ENCODE peak calls at places on chromosome 17, in nine cellular contexts. One of them, this sample, is unnamed.

GRCh38 chr17:48835971-48836370 is 5.1 kb downstream of the CALCOCO2 start:
- DNase-seq in CD4-positive, alpha-beta memory T cell: peak
- DNase-seq in MM.1S: peak
- DNase-seq in upper lobe of left lung: no peak
- DNase-seq in fibroblast of lung: no peak
- DNase-seq in small intestine: no peak
- DNase-seq in substantia nigra: no peak
- DNase-seq in IMR-90: no peak
- DNase-seq in pancreas: no peak
- DNase-seq in this sample: no peak

GRCh38 chr17:10992097-10992496 is 154.2 kb upstream of the PIRT start:
- DNase-seq in CD4-positive, alpha-beta memory T cell: no peak
- DNase-seq in MM.1S: no peak
- DNase-seq in upper lobe of left lung: no peak
- DNase-seq in fibroblast of lung: no peak
- DNase-seq in small intestine: no peak
- DNase-seq in substantia nigra: no peak
- DNase-seq in IMR-90: no peak
- DNase-seq in pancreas: no peak
- DNase-seq in this sample: no peak

GRCh38 chr17:45334231-45334630 is 17.4 kb upstream of the MAP3K14 start:
- DNase-seq in CD4-positive, alpha-beta memory T cell: no peak
- DNase-seq in MM.1S: no peak
- DNase-seq in upper lobe of left lung: no peak
- DNase-seq in fibroblast of lung: no peak
- DNase-seq in small intestine: peak
- DNase-seq in substantia nigra: no peak
- DNase-seq in IMR-90: no peak
- DNase-seq in pancreas: no peak
- DNase-seq in this sample: no peak

GRCh38 chr17:49061524-49061943 is 64.3 kb downstream of the IGF2BP1 start:
- DNase-seq in CD4-positive, alpha-beta memory T cell: no peak
- DNase-seq in MM.1S: no peak
- DNase-seq in upper lobe of left lung: no peak
- DNase-seq in fibroblast of lung: no peak
- DNase-seq in small intestine: no peak
- DNase-seq in substantia nigra: no peak
- DNase-seq in IMR-90: peak
- DNase-seq in pancreas: no peak
- DNase-seq in this sample: no peak

GRCh38 chr17:46763416-46763815 is 55.1 kb downstream of the WNT3 start:
- DNase-seq in CD4-positive, alpha-beta memory T cell: no peak
- DNase-seq in MM.1S: no peak
- DNase-seq in upper lobe of left lung: no peak
- DNase-seq in fibroblast of lung: no peak
- DNase-seq in small intestine: no peak
- DNase-seq in substantia nigra: no peak
- DNase-seq in IMR-90: no peak
- DNase-seq in pancreas: no peak
- DNase-seq in this sample: no peak

GRCh38 chr17:47218896-47219430 is 9.8 kb downstream of the MYL4 start:
- DNase-seq in CD4-positive, alpha-beta memory T cell: no peak
- DNase-seq in MM.1S: no peak
- DNase-seq in upper lobe of left lung: no peak
- DNase-seq in fibroblast of lung: no peak
- DNase-seq in small intestine: no peak
- DNase-seq in substantia nigra: no peak
- DNase-seq in IMR-90: no peak
- DNase-seq in pancreas: no peak
- DNase-seq in this sample: no peak

GRCh38 chr17:73900516-73900915 is 256.3 kb upstream of the SDK2 start:
- DNase-seq in CD4-positive, alpha-beta memory T cell: no peak
- DNase-seq in MM.1S: no peak
- DNase-seq in upper lobe of left lung: peak
- DNase-seq in fibroblast of lung: no peak
- DNase-seq in small intestine: peak
- DNase-seq in substantia nigra: no peak
- DNase-seq in IMR-90: no peak
- DNase-seq in pancreas: no peak
- DNase-seq in this sample: no peak

GRCh38 chr17:52306314-52306713 is 147.8 kb upstream of the CA10 start:
- DNase-seq in CD4-positive, alpha-beta memory T cell: no peak
- DNase-seq in MM.1S: no peak
- DNase-seq in upper lobe of left lung: no peak
- DNase-seq in fibroblast of lung: no peak
- DNase-seq in small intestine: no peak
- DNase-seq in substantia nigra: no peak
- DNase-seq in IMR-90: no peak
- DNase-seq in pancreas: no peak
- DNase-seq in this sample: peak

GRCh38 chr17:79082311-79083190 is 7.9 kb downstream of the ENGASE start:
- DNase-seq in CD4-positive, alpha-beta memory T cell: peak
- DNase-seq in MM.1S: no peak
- DNase-seq in upper lobe of left lung: peak
- DNase-seq in fibroblast of lung: peak
- DNase-seq in small intestine: peak
- DNase-seq in substantia nigra: no peak
- DNase-seq in IMR-90: peak
- DNase-seq in pancreas: peak
- DNase-seq in this sample: no peak

GRCh38 chr17:77961741-77962140 is 3.2 kb downstream of the TNRC6C start:
- DNase-seq in CD4-positive, alpha-beta memory T cell: no peak
- DNase-seq in MM.1S: no peak
- DNase-seq in upper lobe of left lung: no peak
- DNase-seq in fibroblast of lung: no peak
- DNase-seq in small intestine: no peak
- DNase-seq in substantia nigra: no peak
- DNase-seq in IMR-90: peak
- DNase-seq in pancreas: no peak
- DNase-seq in this sample: no peak

GRCh38 chr17:64781394-64781793 is 119.3 kb upstream of the SMURF2 start:
- DNase-seq in CD4-positive, alpha-beta memory T cell: peak
- DNase-seq in MM.1S: peak
- DNase-seq in upper lobe of left lung: peak
- DNase-seq in fibroblast of lung: no peak
- DNase-seq in small intestine: peak
- DNase-seq in substantia nigra: no peak
- DNase-seq in IMR-90: no peak
- DNase-seq in pancreas: no peak
- DNase-seq in this sample: no peak

GRCh38 chr17:66593116-66593515 is 241.8 kb upstream of the CACNG5 start:
- DNase-seq in CD4-positive, alpha-beta memory T cell: no peak
- DNase-seq in MM.1S: no peak
- DNase-seq in upper lobe of left lung: no peak
- DNase-seq in fibroblast of lung: no peak
- DNase-seq in small intestine: no peak
- DNase-seq in substantia nigra: no peak
- DNase-seq in IMR-90: no peak
- DNase-seq in pancreas: no peak
- DNase-seq in this sample: no peak

GRCh38 chr17:41511716-41512115 is 6.3 kb upstream of the KRT13 start:
- DNase-seq in CD4-positive, alpha-beta memory T cell: no peak
- DNase-seq in MM.1S: no peak
- DNase-seq in upper lobe of left lung: no peak
- DNase-seq in fibroblast of lung: no peak
- DNase-seq in small intestine: peak
- DNase-seq in substantia nigra: no peak
- DNase-seq in IMR-90: no peak
- DNase-seq in pancreas: no peak
- DNase-seq in this sample: no peak
- H3K27ac ChIP-seq in CD4-positive, alpha-beta memory T cell: no peak
- H3K27ac ChIP-seq in MM.1S: no peak
- H3K27ac ChIP-seq in upper lobe of left lung: no peak
- H3K27ac ChIP-seq in fibroblast of lung: no peak
- H3K27ac ChIP-seq in small intestine: no peak
- H3K27ac ChIP-seq in substantia nigra: no peak
- H3K27ac ChIP-seq in IMR-90: no peak
- H3K27ac ChIP-seq in pancreas: no peak
- H3K27ac ChIP-seq in this sample: peak

GRCh38 chr17:38442548-38442947 is 14.3 kb downstream of the ARHGAP23 start:
- DNase-seq in CD4-positive, alpha-beta memory T cell: no peak
- DNase-seq in MM.1S: no peak
- DNase-seq in upper lobe of left lung: no peak
- DNase-seq in fibroblast of lung: peak
- DNase-seq in small intestine: no peak
- DNase-seq in substantia nigra: no peak
- DNase-seq in IMR-90: no peak
- DNase-seq in pancreas: no peak
- DNase-seq in this sample: no peak

GRCh38 chr17:38441429-38442061 is 13.3 kb downstream of the ARHGAP23 start:
- DNase-seq in CD4-positive, alpha-beta memory T cell: no peak
- DNase-seq in MM.1S: no peak
- DNase-seq in upper lobe of left lung: no peak
- DNase-seq in fibroblast of lung: no peak
- DNase-seq in small intestine: no peak
- DNase-seq in substantia nigra: no peak
- DNase-seq in IMR-90: no peak
- DNase-seq in pancreas: no peak
- DNase-seq in this sample: no peak

GRCh38 chr17:38444151-38444550 is 15.9 kb downstream of the ARHGAP23 start:
- DNase-seq in CD4-positive, alpha-beta memory T cell: peak
- DNase-seq in MM.1S: peak
- DNase-seq in upper lobe of left lung: peak
- DNase-seq in fibroblast of lung: peak
- DNase-seq in small intestine: peak
- DNase-seq in substantia nigra: peak
- DNase-seq in IMR-90: peak
- DNase-seq in pancreas: peak
- DNase-seq in this sample: no peak

GRCh38 chr17:38440614-38441397 is 12.5 kb downstream of the ARHGAP23 start:
- DNase-seq in CD4-positive, alpha-beta memory T cell: no peak
- DNase-seq in MM.1S: no peak
- DNase-seq in upper lobe of left lung: no peak
- DNase-seq in fibroblast of lung: no peak
- DNase-seq in small intestine: no peak
- DNase-seq in substantia nigra: no peak
- DNase-seq in IMR-90: no peak
- DNase-seq in pancreas: no peak
- DNase-seq in this sample: no peak

DNA sequence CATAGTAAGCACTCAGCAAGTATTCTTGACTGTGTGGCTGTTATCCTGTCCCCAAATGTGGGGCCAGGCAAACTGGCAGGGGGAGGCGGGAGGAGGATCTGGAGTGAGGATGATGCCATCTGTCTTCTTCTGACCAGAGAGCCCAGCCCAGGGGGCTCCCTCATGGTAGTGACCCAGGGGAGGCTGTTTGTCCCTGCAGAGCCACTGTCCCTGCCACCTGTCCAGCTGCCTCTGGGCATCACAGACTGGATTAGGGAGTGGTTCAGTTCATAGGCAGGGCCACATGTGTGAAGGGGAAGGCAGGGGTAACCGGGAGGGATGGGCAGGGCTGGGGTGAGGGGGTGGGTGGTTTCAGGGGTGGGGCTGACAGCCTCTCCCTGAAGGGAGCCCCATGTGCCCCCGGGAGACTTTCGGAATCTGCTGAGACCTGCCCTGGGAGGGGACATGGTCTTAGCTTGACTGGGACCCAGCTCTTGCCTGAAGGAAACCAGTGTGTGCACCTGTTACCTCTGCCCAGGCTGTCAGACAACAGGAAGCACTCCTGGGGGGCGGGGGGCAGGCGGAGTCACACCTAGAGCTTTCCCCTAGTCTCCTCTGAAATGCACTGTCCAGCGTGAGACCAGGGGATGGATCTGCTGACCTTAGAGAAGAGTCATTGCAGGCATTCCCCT is 15.2 kb downstream of the ARHGAP23 start:
- DNase-seq in CD4-positive, alpha-beta memory T cell: no peak
- DNase-seq in MM.1S: peak
- DNase-seq in upper lobe of left lung: no peak
- DNase-seq in fibroblast of lung: no peak
- DNase-seq in small intestine: no peak
- DNase-seq in substantia nigra: no peak
- DNase-seq in IMR-90: no peak
- DNase-seq in pancreas: no peak
- DNase-seq in this sample: no peak
- H3K27ac ChIP-seq in CD4-positive, alpha-beta memory T cell: no peak
- H3K27ac ChIP-seq in MM.1S: peak
- H3K27ac ChIP-seq in upper lobe of left lung: no peak
- H3K27ac ChIP-seq in fibroblast of lung: no peak
- H3K27ac ChIP-seq in small intestine: no peak
- H3K27ac ChIP-seq in substantia nigra: peak
- H3K27ac ChIP-seq in IMR-90: no peak
- H3K27ac ChIP-seq in pancreas: no peak
- H3K27ac ChIP-seq in this sample: no peak

DNA sequence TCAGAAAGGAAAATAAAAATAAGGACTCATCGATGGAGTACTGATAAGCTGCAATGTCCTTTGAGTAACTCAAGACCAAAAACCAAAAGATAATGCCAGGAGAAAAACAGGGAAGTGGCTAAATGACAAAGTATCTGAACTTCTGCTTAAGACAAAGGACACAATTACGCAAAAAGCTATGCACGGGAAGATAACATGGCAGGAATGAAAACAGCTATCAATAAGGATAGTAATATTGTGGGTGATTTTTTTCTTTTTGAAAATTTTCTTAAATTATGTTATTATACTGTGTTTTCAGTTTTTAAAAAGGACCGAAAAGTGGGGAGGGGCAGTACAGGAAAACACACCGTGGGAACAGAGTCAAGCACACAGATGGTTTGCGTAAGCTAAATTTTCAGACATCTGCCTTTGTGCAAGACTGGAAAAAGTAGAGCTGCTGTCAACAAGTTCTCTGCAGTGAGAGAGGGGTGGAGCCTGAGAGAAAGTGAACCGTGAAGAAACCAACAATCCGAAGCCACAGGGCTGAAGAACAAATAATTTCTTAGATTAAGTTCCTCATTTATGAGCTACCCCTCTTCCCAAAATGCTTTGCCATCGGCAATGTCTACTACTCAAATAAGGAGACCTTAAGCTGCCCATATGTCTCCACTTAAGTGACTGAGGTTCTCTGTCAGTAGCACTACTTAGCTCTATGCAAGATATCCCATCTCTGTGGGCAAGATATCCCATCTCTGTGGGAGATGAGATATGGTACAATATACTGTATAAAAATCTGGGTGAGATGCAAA is 99.9 kb upstream of the CORO6 start:
- DNase-seq in CD4-positive, alpha-beta memory T cell: peak
- DNase-seq in MM.1S: peak
- DNase-seq in upper lobe of left lung: no peak
- DNase-seq in fibroblast of lung: peak
- DNase-seq in small intestine: peak
- DNase-seq in substantia nigra: no peak
- DNase-seq in IMR-90: peak
- DNase-seq in pancreas: no peak
- DNase-seq in this sample: no peak
- H3K27ac ChIP-seq in CD4-positive, alpha-beta memory T cell: peak
- H3K27ac ChIP-seq in MM.1S: no peak
- H3K27ac ChIP-seq in upper lobe of left lung: peak
- H3K27ac ChIP-seq in fibroblast of lung: peak
- H3K27ac ChIP-seq in small intestine: peak
- H3K27ac ChIP-seq in substantia nigra: peak
- H3K27ac ChIP-seq in IMR-90: peak
- H3K27ac ChIP-seq in pancreas: peak
- H3K27ac ChIP-seq in this sample: no peak

GRCh38 chr17:82815354-82815753 is 24.5 kb downstream of the ZNF750 start:
- DNase-seq in CD4-positive, alpha-beta memory T cell: no peak
- DNase-seq in MM.1S: no peak
- DNase-seq in upper lobe of left lung: no peak
- DNase-seq in fibroblast of lung: no peak
- DNase-seq in small intestine: no peak
- DNase-seq in substantia nigra: no peak
- DNase-seq in IMR-90: no peak
- DNase-seq in pancreas: no peak
- DNase-seq in this sample: no peak
- H3K27ac ChIP-seq in CD4-positive, alpha-beta memory T cell: no peak
- H3K27ac ChIP-seq in MM.1S: no peak
- H3K27ac ChIP-seq in upper lobe of left lung: no peak
- H3K27ac ChIP-seq in fibroblast of lung: no peak
- H3K27ac ChIP-seq in small intestine: no peak
- H3K27ac ChIP-seq in substantia nigra: no peak
- H3K27ac ChIP-seq in IMR-90: no peak
- H3K27ac ChIP-seq in pancreas: no peak
- H3K27ac ChIP-seq in this sample: no peak